ENCODE peak calls at places on chromosome 13, in nine cellular contexts. O, R, Z, F, U, Q, W, J and G are unnamed samples.
A peak's percentile ranks its signal among the peaks of the same experiment; 100 is the strongest.

GRCh38 chr13:40472427-40473220 is 193.8 kb downstream of the FOXO1 start:
- DNase-seq in O (no peak), R (no peak), Z (peak; percentile 52), F (no peak), U (no peak), Q (no peak), W (no peak), J (no peak), G (no peak)

GRCh38 chr13:81326913-81327312 is 986.0 kb upstream of the SPRY2 start:
- DNase-seq in O (no peak), R (no peak), Z (no peak), F (no peak), U (no peak), Q (no peak), W (no peak), J (no peak), G (no peak)

GRCh38 chr13:112710855-112711527 is 21.2 kb downstream of the ATP11A start:
- DNase-seq in O (no peak), R (no peak), Z (peak; percentile 60), F (no peak), U (peak; percentile 25), Q (peak; percentile 52), W (no peak), J (no peak), G (no peak)

GRCh38 chr13:85255978-85256377 is 543.2 kb downstream of the SLITRK6 start:
- DNase-seq in O (no peak), R (no peak), Z (no peak), F (peak; percentile 65), U (peak; percentile 20), Q (no peak), W (no peak), J (no peak), G (peak; percentile 13)

GRCh38 chr13:108924154-108924940 is 294.9 kb downstream of the MYO16 start:
- DNase-seq in O (no peak), R (no peak), Z (no peak), F (peak; percentile 71), U (no peak), Q (no peak), W (no peak), J (no peak), G (peak; percentile 99)

GRCh38 chr13:99796175-99796819 is 175.3 kb downstream of the ZIC5 start:
- DNase-seq in O (no peak), R (peak; percentile 92), Z (no peak), F (peak; percentile 83), U (peak; percentile 47), Q (no peak), W (no peak), J (no peak), G (no peak)

GRCh38 chr13:113245858-113246791 is 36.7 kb downstream of the CUL4A start:
- DNase-seq in O (no peak), R (no peak), Z (peak; percentile 44), F (no peak), U (peak; percentile 2), Q (no peak), W (no peak), J (no peak), G (no peak)

GRCh38 chr13:48595330-48596127 is 58.2 kb upstream of the CYSLTR2 start:
- DNase-seq in O (peak; percentile 63), R (peak; percentile 83), Z (no peak), F (peak; percentile 53), U (peak; percentile 90), Q (peak; percentile 50), W (peak; percentile 88), J (peak; percentile 79), G (no peak)

GRCh38 chr13:112711528-112712265 is 21.9 kb downstream of the ATP11A start:
- DNase-seq in O (peak; percentile 74), R (peak; percentile 95), Z (peak; percentile 92), F (peak; percentile 75), U (peak; percentile 99), Q (peak; percentile 87), W (peak; percentile 95), J (peak; percentile 88), G (peak; percentile 97)

GRCh38 chr13:93788456-93788855 is 561.8 kb downstream of the GPC6 start:
- DNase-seq in O (no peak), R (no peak), Z (no peak), F (no peak), U (no peak), Q (no peak), W (no peak), J (no peak), G (no peak)

GRCh38 chr13:69496951-69497350 is 610.7 kb upstream of the ATXN8OS start:
- DNase-seq in O (no peak), R (no peak), Z (no peak), F (no peak), U (no peak), Q (no peak), W (no peak), J (no peak), G (no peak)

GRCh38 chr13:89150362-89150761 is 1479.2 kb downstream of the SLITRK5 start:
- DNase-seq in O (no peak), R (no peak), Z (no peak), F (no peak), U (peak; percentile 49), Q (no peak), W (no peak), J (no peak), G (peak; percentile 11)

GRCh38 chr13:97810152-97810551 is 143.3 kb upstream of the IPO5 start:
- DNase-seq in O (no peak), R (no peak), Z (no peak), F (peak; percentile 54), U (peak; percentile 57), Q (peak; percentile 11), W (no peak), J (no peak), G (no peak)

GRCh38 chr13:23671367-23671766 is 101.2 kb downstream of the TNFRSF19 start:
- DNase-seq in O (no peak), R (no peak), Z (no peak), F (no peak), U (no peak), Q (no peak), W (no peak), J (no peak), G (no peak)

GRCh38 chr13:22311734-22312404 is 641.0 kb downstream of the FGF9 start:
- DNase-seq in O (no peak), R (peak; percentile 55), Z (peak; percentile 63), F (no peak), U (no peak), Q (peak; percentile 12), W (no peak), J (peak; percentile 6), G (no peak)

GRCh38 chr13:80160110-80160509 is 180.8 kb downstream of the SPRY2 start:
- DNase-seq in O (no peak), R (no peak), Z (no peak), F (no peak), U (no peak), Q (no peak), W (no peak), J (no peak), G (no peak)

GRCh38 chr13:57629821-57630235 is 1.7 kb upstream of the PCDH17 start:
- DNase-seq in O (peak; percentile 67), R (peak; percentile 99), Z (peak; percentile 87), F (peak; percentile 99), U (peak; percentile 84), Q (peak; percentile 65), W (peak; percentile 97), J (peak; percentile 92), G (peak; percentile 81)

GRCh38 chr13:77919351-77920294 is 992 bp upstream of the EDNRB start:
- DNase-seq in O (no peak), R (peak; percentile 81), Z (peak; percentile 62), F (peak; percentile 67), U (peak; percentile 61), Q (peak; percentile 19), W (peak; percentile 73), J (peak; percentile 51), G (no peak)

DNA sequence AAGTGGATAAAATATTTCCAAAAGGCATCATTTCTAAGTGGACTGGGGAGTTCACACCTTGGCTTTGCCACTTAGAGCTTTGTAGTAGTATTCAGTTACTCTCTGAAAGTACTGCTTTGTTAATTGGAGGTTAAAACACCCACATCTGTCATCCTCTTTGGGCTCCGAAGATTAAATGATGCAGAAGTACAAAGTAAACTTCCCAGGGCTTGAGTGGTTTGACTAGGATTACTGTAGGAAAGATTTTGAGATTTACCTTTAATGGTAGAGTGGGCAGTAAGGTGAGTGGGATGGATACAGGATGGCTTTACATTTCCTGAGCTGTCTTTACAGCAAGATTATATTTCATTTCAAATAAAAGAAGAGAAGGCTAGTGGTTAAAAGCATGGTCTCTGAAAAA is 42.4 kb downstream of the WASF3 start:
- DNase-seq in O (no peak), R (no peak), Z (no peak), F (no peak), U (no peak), Q (no peak), W (no peak), J (no peak), G (no peak)
- TF ChIP-seq CTCF in O (no peak), R (no peak), Z (no peak), F (no peak), U (no peak), Q (no peak), W (no peak), J (no peak), G (no peak)

GRCh38 chr13:86909318-86909717 is 761.9 kb upstream of the SLITRK5 start:
- DNase-seq in O (no peak), R (no peak), Z (no peak), F (no peak), U (no peak), Q (no peak), W (no peak), J (no peak), G (no peak)
- H3K4me3 ChIP-seq in O (no peak overlapping the region), R (no peak overlapping the region), Z (no peak overlapping the region), F (no peak overlapping the region), U (no peak overlapping the region), Q (no peak overlapping the region), W (no peak overlapping the region), J (no peak overlapping the region), G (no peak overlapping the region)

DNA sequence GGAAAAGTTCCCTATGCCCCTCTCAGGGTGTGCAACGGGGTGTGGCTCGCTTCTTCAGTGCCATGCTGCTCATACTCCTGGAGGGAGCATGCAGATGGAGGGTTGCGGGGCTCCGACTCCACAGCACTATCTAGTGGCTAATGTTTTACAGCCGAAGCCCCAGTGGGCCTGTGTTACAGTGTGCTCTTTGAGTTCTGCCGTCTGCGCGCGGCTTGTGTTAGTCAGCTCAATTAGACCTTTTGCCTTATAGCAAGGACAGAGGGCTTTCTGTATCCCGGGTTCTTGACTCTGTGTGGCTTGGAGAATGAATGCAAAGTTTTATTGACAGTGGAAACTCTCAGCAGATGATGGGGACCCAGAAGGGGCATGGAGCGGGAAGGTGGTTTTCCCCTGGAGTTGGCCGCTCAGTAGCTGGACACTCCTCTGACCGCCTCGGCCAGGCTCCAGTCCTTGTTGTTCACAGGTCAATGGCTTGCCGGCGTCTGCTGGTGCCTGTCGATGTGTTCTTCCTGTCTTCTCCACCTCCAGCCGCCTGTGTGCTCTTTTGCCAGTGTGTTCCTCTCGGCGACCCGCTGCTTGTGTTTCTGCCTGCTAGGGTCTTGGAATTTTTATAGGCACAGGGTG is 383.4 kb downstream of the LMO7 start:
- DNase-seq in O (no peak), R (peak; percentile 91), Z (no peak), F (peak; percentile 61), U (no peak), Q (no peak), W (peak; percentile 62), J (peak; percentile 4), G (no peak)
- TF ChIP-seq CTCF in O (no peak), R (peak; percentile 86), Z (no peak), F (peak; percentile 76), U (no peak), Q (peak; percentile 66), W (peak; percentile 13), J (no peak), G (peak; percentile 58)

GRCh38 chr13:33015791-33016323 is 366 bp upstream of the KL start:
- DNase-seq in O (peak; percentile 29), R (peak; percentile 73), Z (no peak), F (no peak), U (no peak), Q (no peak), W (peak; percentile 53), J (peak; percentile 29), G (no peak)
- H3K4me3 ChIP-seq in O (peak overlapping the region; percentile 52), R (peak overlapping the region; percentile 38), Z (peak overlapping the region; percentile 55), F (peak overlapping the region; percentile 44), U (peak overlapping the region; percentile 33), Q (peak overlapping the region; percentile 42), W (no peak overlapping the region), J (peak overlapping the region; percentile 64), G (no peak overlapping the region)